ENCODE peak calls at places on chromosomes 6 and 20, in five cellular contexts. K is IMR-90, P is neuronal stem cell, G is mesenchymal stem cell, O is H1. M is an unnamed sample.

GRCh38 chr6:136550045-136550329 is 235 bp downstream of the MAP7 start:
- DNase-seq in O (no peak), P (no peak), G (peak), K (no peak), M (no peak)

GRCh38 chr20:59138114-59138602 is 25.5 kb upstream of the ZNF831 start:
- DNase-seq in K (no peak), G (no peak), P (no peak), O (no peak), M (no peak)

GRCh38 chr6:126341126-126341525 is 1.2 kb downstream of the CENPW start:
- DNase-seq in K (no peak), G (peak), O (no peak), P (no peak), M (no peak)

GRCh38 chr20:43844778-43845614 is 69.7 kb upstream of the TOX2 start:
- DNase-seq in P (no peak), G (peak), K (peak), O (peak), M (no peak)

GRCh38 chr6:81838724-81839425 is 86.4 kb upstream of the TENT5A start:
- DNase-seq in P (no peak), G (no peak), O (no peak), K (no peak), M (no peak)

GRCh38 chr6:66289889-66290288 is 582.9 kb upstream of the EYS start:
- DNase-seq in O (no peak), K (no peak), P (no peak), G (no peak), M (peak)

GRCh38 chr20:63232235-63233060 is 3.3 kb upstream of the BIRC7 start:
- DNase-seq in K (peak), O (no peak), G (peak), P (no peak), M (peak)

GRCh38 chr20:64237316-64237715 is 18.2 kb upstream of the PCMTD2 start:
- DNase-seq in P (no peak), O (no peak), G (no peak), K (no peak), M (no peak)

GRCh38 chr20:44702776-44703175 is 12.4 kb upstream of the CCN5 start:
- DNase-seq in O (no peak), G (peak), K (peak), P (no peak), M (no peak)

GRCh38 chr6:157755752-157756411 is 67.2 kb upstream of the SNX9 start:
- DNase-seq in K (no peak), O (no peak), G (no peak), P (no peak), M (no peak)

GRCh38 chr20:46683939-46684750 is 5.1 kb downstream of the TP53RK start:
- DNase-seq in O (peak), P (peak), K (peak), G (peak), M (peak)

GRCh38 chr6:138372711-138373463 is 4.8 kb upstream of the SMIM28 start:
- DNase-seq in O (no peak), P (no peak), K (no peak), G (no peak), M (no peak)

GRCh38 chr6:146546440-146546839 is 2.8 kb downstream of the RAB32 start:
- DNase-seq in G (peak), K (peak), O (no peak), P (no peak), M (peak)

GRCh38 chr6:168638497-168639072 is 197.6 kb downstream of the SMOC2 start:
- DNase-seq in G (no peak), K (no peak), O (no peak), P (no peak), M (no peak)

GRCh38 chr6:94751641-94752329 is 825.5 kb upstream of the MANEA start:
- DNase-seq in K (no peak), O (no peak), P (no peak), G (peak), M (no peak)

GRCh38 chr20:17917832-17918618 is 50.6 kb downstream of the SNX5 start:
- DNase-seq in O (no peak), K (no peak), P (no peak), G (no peak), M (no peak)

GRCh38 chr6:129672883-129673631 is 36.9 kb downstream of the ARHGAP18 start:
- DNase-seq in G (peak), P (no peak), O (no peak), K (peak), M (no peak)

GRCh38 chr6:54283877-54284860 is 24.1 kb upstream of the TINAG start:
- DNase-seq in O (no peak), P (no peak), K (peak), G (no peak), M (no peak)

GRCh38 chr20:14337400-14338171 is at the start of gene FLRT3:
- DNase-seq in K (peak), P (peak), G (peak), O (peak), M (peak)

GRCh38 chr6:99822741-99823512 is 171.1 kb downstream of the MCHR2 start:
- DNase-seq in O (no peak), G (peak), K (peak), P (peak), M (peak)

GRCh38 chr6:1390071-1390804 is 862 bp downstream of the FOXF2 start:
- DNase-seq in G (peak), K (peak), P (peak), O (peak), M (peak)

GRCh38 chr20:35702051-35702823 is 3.0 kb downstream of the ROMO1 start:
- DNase-seq in P (no peak), O (no peak), G (peak), K (peak), M (peak)

GRCh38 chr6:168524644-168525043 is 83.7 kb downstream of the SMOC2 start:
- DNase-seq in K (no peak), G (no peak), P (no peak), O (peak), M (no peak)

GRCh38 chr6:78861509-78861908 is 5.8 kb upstream of the IRAK1BP1 start:
- DNase-seq in P (no peak), K (no peak), O (no peak), G (no peak), M (no peak)

GRCh38 chr6:130420911-130421310 is 55.1 kb downstream of the TMEM200A start:
- DNase-seq in G (no peak), K (no peak), P (no peak), O (no peak), M (no peak)

GRCh38 chr20:31674895-31675827 is 37.4 kb downstream of the COX4I2 start:
- DNase-seq in G (peak), O (no peak), P (no peak), K (peak), M (peak)

GRCh38 chr6:134962421-134962820 is 12.5 kb upstream of the ALDH8A1 start:
- DNase-seq in O (no peak), P (no peak), G (no peak), K (no peak), M (no peak)

GRCh38 chr6:138222901-138223546 is 4.7 kb upstream of the PBOV1 start:
- DNase-seq in K (no peak), O (no peak), G (no peak), P (no peak), M (no peak)

GRCh38 chr6:125048274-125048673 is 86.0 kb downstream of the RNF217 start:
- DNase-seq in K (no peak), P (no peak), O (no peak), G (peak), M (no peak)

GRCh38 chr6:26033942-26034354 is 53.3 kb upstream of the HFE start:
- DNase-seq in O (no peak), K (no peak), P (no peak), G (no peak), M (no peak)

GRCh38 chr6:26033132-26033941 is 53.9 kb upstream of the HFE start:
- DNase-seq in G (peak), P (peak), K (peak), O (peak), M (peak)

GRCh38 chr6:26031151-26031594 is 56.1 kb upstream of the HFE start:
- DNase-seq in G (peak), O (no peak), P (no peak), K (no peak), M (no peak)

GRCh38 chr6:26031595-26032386 is 55.4 kb upstream of the HFE start:
- DNase-seq in G (peak), O (peak), P (peak), K (peak), M (peak)

DNA sequence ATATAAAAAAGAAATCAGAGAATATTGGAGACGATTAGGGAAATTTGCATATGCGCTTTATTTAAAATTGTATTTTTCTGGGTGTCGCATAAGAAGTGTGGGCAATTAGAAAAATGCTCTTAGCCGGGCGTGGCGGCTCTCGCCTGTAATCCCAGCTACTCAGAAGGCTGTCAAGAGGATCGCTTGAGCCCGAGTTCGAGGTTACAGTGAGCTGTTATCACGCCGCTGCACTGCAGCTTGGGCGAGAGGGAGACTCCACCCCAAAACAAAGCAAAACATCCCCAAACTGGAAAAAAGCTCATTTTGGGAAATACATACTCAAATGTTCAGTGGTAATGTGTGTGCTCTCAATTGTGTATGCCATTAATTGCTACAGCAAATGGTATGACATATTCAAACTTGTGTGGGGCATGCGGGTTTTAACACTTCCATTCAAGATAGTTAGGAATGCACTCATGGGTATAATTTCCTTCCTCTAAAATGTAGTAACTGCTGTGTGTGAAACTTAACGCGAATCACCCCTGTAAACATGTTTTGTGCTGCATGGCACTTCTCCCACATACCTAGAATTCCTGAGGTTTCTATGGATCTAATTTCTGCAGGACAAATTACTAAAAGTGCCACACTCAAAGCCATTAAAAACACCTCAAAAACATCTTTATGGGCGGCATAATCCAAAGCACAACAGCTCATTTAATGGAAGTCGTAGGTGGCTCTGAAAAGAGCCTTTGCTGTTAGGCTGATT is 54.7 kb upstream of the HFE start:
- DNase-seq in K (peak), G (peak), P (peak), O (no peak), M (peak)
- H3K14ac ChIP-seq in K (peak), G (no peak), P (no peak), O (no peak), M (peak)

GRCh38 chr6:36580184-36580526 is 14.0 kb upstream of the SRSF3 start:
- DNase-seq in O (no peak), K (no peak), P (no peak), G (no peak), M (no peak)
- H3K14ac ChIP-seq in O (no peak), K (peak), P (no peak), G (no peak), M (peak)

GRCh38 chr6:32177788-32178546 is at the start of gene RNF5:
- DNase-seq in G (peak), K (peak), O (peak), P (peak), M (peak)
- H3K14ac ChIP-seq in G (no peak), K (peak), O (no peak), P (no peak), M (peak)

DNA sequence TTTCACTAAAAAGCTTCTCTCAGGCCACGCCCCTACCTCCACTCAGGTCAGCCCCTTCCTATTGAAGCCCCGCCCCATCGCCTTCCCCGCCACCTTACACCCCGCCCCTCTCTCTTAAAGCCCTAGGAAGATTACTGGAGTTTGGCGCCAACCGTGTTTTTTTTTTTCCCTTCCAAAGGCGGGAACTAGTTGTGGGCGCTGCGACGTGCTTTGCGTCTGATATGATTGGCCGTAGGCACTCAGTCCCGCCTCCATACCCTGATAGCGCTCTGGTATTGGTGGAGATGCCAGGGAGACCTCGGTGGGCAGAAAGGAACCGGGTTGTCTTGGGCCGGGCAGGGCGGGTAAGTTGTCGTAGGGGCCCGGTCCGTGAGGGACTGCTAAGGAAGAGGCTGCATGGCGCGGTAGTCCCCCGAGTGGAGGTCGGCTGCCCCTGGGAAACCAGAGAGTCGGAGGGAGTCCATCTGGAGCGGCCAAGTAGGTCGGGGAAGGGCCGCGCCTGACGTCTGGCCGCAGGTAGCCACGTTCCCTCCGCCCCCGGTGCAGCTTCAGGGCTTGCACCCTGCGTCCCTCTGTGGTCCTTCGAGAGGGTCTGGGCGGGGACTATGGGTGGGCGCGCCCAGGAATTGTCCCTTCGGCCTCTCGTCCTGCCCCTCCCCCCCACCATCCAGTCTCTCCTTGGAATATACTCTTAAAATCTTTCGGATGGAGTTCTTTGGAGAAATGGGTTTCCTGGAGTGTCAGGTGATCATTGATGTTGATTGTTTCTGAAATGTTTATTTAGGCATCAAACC is at the start of gene CASP8AP2:
- DNase-seq in O (peak), K (peak), G (peak), P (peak), M (peak)
- H3K14ac ChIP-seq in O (no peak), K (peak), G (no peak), P (peak), M (peak)

M was measured in trophoblast cell.